ENCODE peak calls at places on chromosomes 6 and 20, in seven cellular contexts. L, R, Y, N, O, F and D are unnamed samples. For H3K4me1, the result is how much of the 10 kb centered on the place peaks cover.

GRCh38 chr6:106684011-106684410 is 54.6 kb downstream of the QRSL1 start:
- DNase-seq in F (no peak), Y (no peak), O (no peak), L (no peak), R (no peak), N (no peak), D (no peak)

GRCh38 chr20:51661609-51662178 is 106.5 kb downstream of the ATP9A start:
- DNase-seq in R (peak), F (peak), N (no peak), L (peak), Y (peak), O (no peak), D (no peak)

GRCh38 chr6:112235956-112236355 is 18.4 kb downstream of the LAMA4 start:
- DNase-seq in L (peak), F (peak), Y (peak), R (no peak), O (no peak), N (no peak), D (no peak)

GRCh38 chr6:57147401-57147800 is 24.7 kb upstream of the BAG2 start:
- DNase-seq in N (no peak), L (no peak), F (peak), R (no peak), O (no peak), Y (no peak), D (no peak)

GRCh38 chr6:132814716-132815570 is 574 bp downstream of the RPS12 start:
- DNase-seq in O (no peak), R (no peak), N (no peak), Y (no peak), F (peak), L (peak), D (no peak)

GRCh38 chr20:21344961-21345360 is 41.8 kb downstream of the XRN2 start:
- DNase-seq in F (no peak), R (no peak), N (no peak), L (no peak), O (no peak), Y (no peak), D (no peak)

GRCh38 chr20:58056021-58056591 is 172.3 kb downstream of the ANKRD60 start:
- DNase-seq in L (no peak), N (no peak), O (no peak), Y (no peak), F (no peak), R (no peak), D (no peak)

GRCh38 chr6:75893058-75893775 is 144.2 kb downstream of the MYO6 start:
- DNase-seq in O (peak), N (no peak), F (peak), L (no peak), Y (peak), R (peak), D (peak)

DNA sequence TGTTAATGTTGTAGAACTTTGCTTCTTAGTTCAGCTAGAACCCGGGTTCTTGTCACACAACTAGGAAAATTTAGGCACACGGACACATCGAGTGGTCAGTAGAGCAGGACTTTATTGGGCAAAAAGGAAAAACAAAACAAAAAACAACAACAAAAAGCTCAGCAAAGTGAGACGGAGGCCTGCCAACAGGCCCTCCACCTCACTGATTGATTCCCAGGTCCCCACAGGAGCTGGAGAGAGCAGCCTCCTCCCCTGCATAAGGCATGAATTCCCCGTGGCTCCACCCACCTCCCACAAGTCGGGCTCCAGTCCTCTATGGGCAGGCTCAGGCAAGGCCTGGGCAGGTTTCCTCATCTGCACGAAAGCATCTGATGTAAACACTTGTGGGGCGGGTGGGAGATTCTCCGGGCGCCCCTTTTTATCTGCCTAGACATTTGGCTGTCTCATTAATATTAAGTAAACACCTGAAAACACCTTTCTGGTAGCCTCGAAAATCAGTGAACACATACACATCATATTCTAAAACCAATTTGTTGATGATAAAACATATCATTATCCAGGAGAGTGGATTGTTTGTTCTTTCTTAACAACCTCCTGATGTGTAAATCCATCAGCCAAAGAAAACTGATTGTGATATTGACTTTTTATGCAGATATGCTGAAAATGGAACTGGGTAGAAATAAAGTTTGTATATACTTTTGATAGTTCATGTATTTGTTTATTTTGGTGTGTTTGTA is 75.5 kb downstream of the ADGRG6 start:
- DNase-seq in R (no peak), L (no peak), F (peak), N (no peak), O (peak), Y (peak), D (peak)
- H3K4me3 ChIP-seq in R (no peak), L (no peak), F (no peak), N (no peak), O (no peak), Y (no peak), D (peak)

DNA sequence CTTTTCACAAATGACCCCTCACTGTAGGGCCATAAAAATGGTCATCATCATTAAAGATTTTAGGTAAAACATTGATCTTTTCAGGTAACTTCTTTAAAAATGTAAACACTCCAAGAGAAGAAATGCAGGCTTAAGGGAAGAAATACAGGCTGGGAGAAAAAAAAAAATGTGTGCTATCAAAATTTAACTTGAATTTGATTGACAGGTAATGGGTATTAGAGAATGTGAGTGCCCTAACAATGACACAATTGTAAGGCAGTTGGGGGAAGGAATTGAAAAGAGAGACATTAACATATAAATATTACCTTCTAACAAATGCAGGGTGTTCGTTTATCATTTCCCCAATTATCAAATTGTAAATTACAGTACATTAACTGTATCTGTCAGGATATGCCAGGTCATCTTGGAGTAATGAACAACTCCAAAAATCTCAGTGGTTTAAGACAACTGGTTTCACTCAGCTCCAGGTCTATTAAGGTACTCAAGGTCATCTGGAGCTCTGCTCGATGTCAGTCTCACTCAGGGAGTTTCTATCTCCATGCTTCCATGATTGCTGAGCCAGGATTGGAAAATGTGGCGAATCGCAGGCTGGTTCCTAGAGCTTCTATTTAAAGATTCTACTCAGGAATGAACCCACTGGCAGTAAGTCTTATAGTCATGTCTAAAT is 55.7 kb downstream of the FRK start:
- DNase-seq in Y (no peak), N (no peak), F (no peak), L (no peak), R (no peak), O (no peak), D (no peak)
- H3K27ac ChIP-seq in Y (no peak), N (no peak), F (no peak), L (no peak), R (no peak), O (no peak), D (no peak)

DNA sequence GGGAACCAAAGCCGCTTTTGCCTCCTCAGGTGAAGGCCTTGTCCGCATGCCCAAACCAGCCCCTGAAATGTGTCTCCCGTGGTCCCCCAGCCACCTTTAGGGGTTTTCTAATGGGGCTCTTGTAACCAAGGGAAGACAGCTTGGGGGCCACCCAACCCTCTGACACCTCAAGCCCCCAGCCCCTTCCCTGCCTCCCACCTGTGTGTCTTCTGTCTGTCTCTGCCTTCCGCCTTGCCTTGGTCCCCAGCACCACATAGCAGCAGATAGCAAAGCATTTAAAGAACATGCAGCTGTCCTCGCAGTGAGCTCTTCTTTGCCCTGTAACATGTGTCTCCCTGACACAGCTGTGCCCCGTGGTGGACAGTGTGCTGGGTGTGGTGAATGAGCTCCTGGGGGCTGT is 9.6 kb downstream of the BPIFB3 start:
- DNase-seq in F (no peak), R (no peak), Y (no peak), N (no peak), L (no peak), O (no peak), D (peak)
- H3K4me1 ChIP-seq in F (under half), R (under half), Y (under half), N (under half), L (under half), O (under half), D (under half)

GRCh38 chr6:150124235-150124634 is 18.6 kb upstream of the PPP1R14C start:
- DNase-seq in F (no peak), Y (no peak), O (no peak), R (no peak), L (no peak), N (no peak), D (no peak)
- H3K4me3 ChIP-seq in F (no peak), Y (no peak), O (no peak), R (no peak), L (no peak), N (no peak), D (no peak)

DNA sequence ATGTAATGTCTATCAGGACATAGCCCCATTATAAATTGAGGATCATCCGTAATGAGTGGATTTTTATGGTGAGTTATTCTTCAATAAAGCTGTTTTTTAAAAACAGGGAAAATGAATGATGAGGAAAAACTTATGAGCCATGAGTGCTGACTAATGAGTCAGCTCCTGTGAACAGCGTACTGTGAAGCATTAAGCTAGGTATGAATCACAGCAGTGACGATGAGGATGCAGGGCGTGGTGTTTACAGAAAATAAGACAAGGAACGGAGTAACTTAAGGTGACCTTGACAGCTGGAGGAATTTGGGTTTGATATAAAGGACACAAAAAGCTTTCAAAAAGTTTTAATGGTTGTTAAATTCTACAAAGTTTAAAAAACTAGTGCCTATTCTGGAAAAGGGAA is 96.3 kb downstream of the FOXF2 start:
- DNase-seq in L (no peak), Y (peak), O (no peak), R (no peak), F (peak), N (no peak), D (no peak)
- H3K27ac ChIP-seq in L (no peak), Y (no peak), O (no peak), R (no peak), F (peak), N (no peak), D (no peak)